ENCODE peak calls at places on chromosomes 7 and 10, in eight cellular contexts. One of them, this sample, is unnamed.

GRCh38 chr10:34835908-34836558 is 20.9 kb upstream of the PARD3 start:
- DNase-seq in heart left ventricle: no peak
- DNase-seq in fibroblast of lung: no peak
- DNase-seq in GM06990: peak; percentile 66
- DNase-seq in cardiac muscle cell: no peak
- DNase-seq in gastrocnemius medialis: no peak
- DNase-seq in endodermal cell: no peak
- DNase-seq in psoas muscle: no peak
- DNase-seq in this sample: no peak

GRCh38 chr10:14039968-14040668 is 290.6 kb downstream of the FRMD4A start:
- DNase-seq in heart left ventricle: no peak
- DNase-seq in fibroblast of lung: peak; percentile 87
- DNase-seq in GM06990: no peak
- DNase-seq in cardiac muscle cell: no peak
- DNase-seq in gastrocnemius medialis: no peak
- DNase-seq in endodermal cell: no peak
- DNase-seq in psoas muscle: no peak
- DNase-seq in this sample: no peak

GRCh38 chr7:102404005-102404861 is 8.1 kb downstream of the PRKRIP1 start:
- DNase-seq in heart left ventricle: no peak
- DNase-seq in fibroblast of lung: peak; percentile 57
- DNase-seq in GM06990: peak; percentile 60
- DNase-seq in cardiac muscle cell: peak; percentile 64
- DNase-seq in gastrocnemius medialis: no peak
- DNase-seq in endodermal cell: peak; percentile 83
- DNase-seq in psoas muscle: no peak
- DNase-seq in this sample: no peak

GRCh38 chr10:71396084-71396713 is 521 bp upstream of the CDH23 start:
- DNase-seq in heart left ventricle: peak; percentile 76
- DNase-seq in fibroblast of lung: peak; percentile 16
- DNase-seq in GM06990: peak; percentile 30
- DNase-seq in cardiac muscle cell: peak; percentile 89
- DNase-seq in gastrocnemius medialis: peak; percentile 36
- DNase-seq in endodermal cell: peak; percentile 90
- DNase-seq in psoas muscle: peak; percentile 72
- DNase-seq in this sample: peak; percentile 66

GRCh38 chr10:45456822-45457221 is 82.8 kb downstream of the ALOX5 start:
- DNase-seq in heart left ventricle: no peak
- DNase-seq in fibroblast of lung: no peak
- DNase-seq in GM06990: no peak
- DNase-seq in cardiac muscle cell: no peak
- DNase-seq in gastrocnemius medialis: no peak
- DNase-seq in endodermal cell: no peak
- DNase-seq in psoas muscle: no peak
- DNase-seq in this sample: no peak

GRCh38 chr7:39644170-39644569 is 20.8 kb downstream of the RALA start:
- DNase-seq in heart left ventricle: no peak
- DNase-seq in fibroblast of lung: peak; percentile 80
- DNase-seq in GM06990: no peak
- DNase-seq in cardiac muscle cell: no peak
- DNase-seq in gastrocnemius medialis: no peak
- DNase-seq in endodermal cell: no peak
- DNase-seq in psoas muscle: no peak
- DNase-seq in this sample: no peak

GRCh38 chr7:744854-745430 is 17.9 kb upstream of the PRKAR1B start:
- DNase-seq in heart left ventricle: peak; percentile 13
- DNase-seq in fibroblast of lung: no peak
- DNase-seq in GM06990: no peak
- DNase-seq in cardiac muscle cell: no peak
- DNase-seq in gastrocnemius medialis: no peak
- DNase-seq in endodermal cell: no peak
- DNase-seq in psoas muscle: peak; percentile 11
- DNase-seq in this sample: no peak

GRCh38 chr10:4472190-4472904 is 353.7 kb upstream of the AKR1E2 start:
- DNase-seq in heart left ventricle: no peak
- DNase-seq in fibroblast of lung: no peak
- DNase-seq in GM06990: no peak
- DNase-seq in cardiac muscle cell: no peak
- DNase-seq in gastrocnemius medialis: no peak
- DNase-seq in endodermal cell: no peak
- DNase-seq in psoas muscle: no peak
- DNase-seq in this sample: no peak

GRCh38 chr10:91153508-91153907 is 67.0 kb upstream of the PCGF5 start:
- DNase-seq in heart left ventricle: no peak
- DNase-seq in fibroblast of lung: no peak
- DNase-seq in GM06990: no peak
- DNase-seq in cardiac muscle cell: no peak
- DNase-seq in gastrocnemius medialis: no peak
- DNase-seq in endodermal cell: no peak
- DNase-seq in psoas muscle: no peak
- DNase-seq in this sample: no peak

GRCh38 chr7:2943851-2944601 is 99.6 kb downstream of the CARD11 start:
- DNase-seq in heart left ventricle: no peak
- DNase-seq in fibroblast of lung: no peak
- DNase-seq in GM06990: no peak
- DNase-seq in cardiac muscle cell: no peak
- DNase-seq in gastrocnemius medialis: no peak
- DNase-seq in endodermal cell: peak; percentile 22
- DNase-seq in psoas muscle: no peak
- DNase-seq in this sample: no peak

GRCh38 chr10:132199854-132200311 is 13.1 kb downstream of the DPYSL4 start:
- DNase-seq in heart left ventricle: no peak
- DNase-seq in fibroblast of lung: no peak
- DNase-seq in GM06990: no peak
- DNase-seq in cardiac muscle cell: no peak
- DNase-seq in gastrocnemius medialis: no peak
- DNase-seq in endodermal cell: no peak
- DNase-seq in psoas muscle: peak; percentile 34
- DNase-seq in this sample: no peak

GRCh38 chr10:106958591-106959328 is 205.7 kb downstream of the SORCS1 start:
- DNase-seq in heart left ventricle: no peak
- DNase-seq in fibroblast of lung: no peak
- DNase-seq in GM06990: no peak
- DNase-seq in cardiac muscle cell: no peak
- DNase-seq in gastrocnemius medialis: no peak
- DNase-seq in endodermal cell: no peak
- DNase-seq in psoas muscle: no peak
- DNase-seq in this sample: no peak

GRCh38 chr10:132939957-132940790 is 2.2 kb downstream of the CFAP46 start:
- DNase-seq in heart left ventricle: no peak
- DNase-seq in fibroblast of lung: peak; percentile 42
- DNase-seq in GM06990: peak; percentile 61
- DNase-seq in cardiac muscle cell: peak; percentile 65
- DNase-seq in gastrocnemius medialis: no peak
- DNase-seq in endodermal cell: peak; percentile 89
- DNase-seq in psoas muscle: peak; percentile 68
- DNase-seq in this sample: no peak

GRCh38 chr7:112080974-112081373 is 125.2 kb downstream of the DOCK4 start:
- DNase-seq in heart left ventricle: peak; percentile 28
- DNase-seq in fibroblast of lung: peak; percentile 55
- DNase-seq in GM06990: peak; percentile 42
- DNase-seq in cardiac muscle cell: no peak
- DNase-seq in gastrocnemius medialis: no peak
- DNase-seq in endodermal cell: no peak
- DNase-seq in psoas muscle: no peak
- DNase-seq in this sample: no peak

GRCh38 chr10:127151541-127151940 is 44.9 kb downstream of the INSYN2A start:
- DNase-seq in heart left ventricle: no peak
- DNase-seq in fibroblast of lung: peak; percentile 89
- DNase-seq in GM06990: no peak
- DNase-seq in cardiac muscle cell: no peak
- DNase-seq in gastrocnemius medialis: no peak
- DNase-seq in endodermal cell: no peak
- DNase-seq in psoas muscle: no peak
- DNase-seq in this sample: no peak

GRCh38 chr7:133155121-133155520 is 73.2 kb upstream of the CHCHD3 start:
- DNase-seq in heart left ventricle: no peak
- DNase-seq in fibroblast of lung: no peak
- DNase-seq in GM06990: no peak
- DNase-seq in cardiac muscle cell: no peak
- DNase-seq in gastrocnemius medialis: no peak
- DNase-seq in endodermal cell: no peak
- DNase-seq in psoas muscle: no peak
- DNase-seq in this sample: no peak
- H3K4me3 ChIP-seq in heart left ventricle: no peak overlapping the region
- H3K4me3 ChIP-seq in fibroblast of lung: no peak overlapping the region
- H3K4me3 ChIP-seq in GM06990: no peak overlapping the region
- H3K4me3 ChIP-seq in cardiac muscle cell: no peak overlapping the region
- H3K4me3 ChIP-seq in gastrocnemius medialis: no peak overlapping the region
- H3K4me3 ChIP-seq in endodermal cell: no peak overlapping the region
- H3K4me3 ChIP-seq in psoas muscle: no peak overlapping the region
- H3K4me3 ChIP-seq in this sample: no peak overlapping the region

GRCh38 chr7:47288060-47288459 is 293.9 kb downstream of the TNS3 start:
- DNase-seq in heart left ventricle: peak; percentile 40
- DNase-seq in fibroblast of lung: no peak
- DNase-seq in GM06990: no peak
- DNase-seq in cardiac muscle cell: no peak
- DNase-seq in gastrocnemius medialis: no peak
- DNase-seq in endodermal cell: no peak
- DNase-seq in psoas muscle: no peak
- DNase-seq in this sample: peak; percentile 45

GRCh38 chr7:47290466-47290865 is 291.4 kb downstream of the TNS3 start:
- DNase-seq in heart left ventricle: no peak
- DNase-seq in fibroblast of lung: no peak
- DNase-seq in GM06990: no peak
- DNase-seq in cardiac muscle cell: no peak
- DNase-seq in gastrocnemius medialis: no peak
- DNase-seq in endodermal cell: no peak
- DNase-seq in psoas muscle: no peak
- DNase-seq in this sample: no peak

GRCh38 chr7:47292832-47293309 is 289.0 kb downstream of the TNS3 start:
- DNase-seq in heart left ventricle: no peak
- DNase-seq in fibroblast of lung: peak; percentile 70
- DNase-seq in GM06990: no peak
- DNase-seq in cardiac muscle cell: no peak
- DNase-seq in gastrocnemius medialis: no peak
- DNase-seq in endodermal cell: no peak
- DNase-seq in psoas muscle: no peak
- DNase-seq in this sample: no peak

GRCh38 chr7:47291461-47292051 is 290.4 kb downstream of the TNS3 start:
- DNase-seq in heart left ventricle: no peak
- DNase-seq in fibroblast of lung: peak; percentile 98
- DNase-seq in GM06990: peak; percentile 37
- DNase-seq in cardiac muscle cell: no peak
- DNase-seq in gastrocnemius medialis: peak; percentile 65
- DNase-seq in endodermal cell: no peak
- DNase-seq in psoas muscle: no peak
- DNase-seq in this sample: no peak

DNA sequence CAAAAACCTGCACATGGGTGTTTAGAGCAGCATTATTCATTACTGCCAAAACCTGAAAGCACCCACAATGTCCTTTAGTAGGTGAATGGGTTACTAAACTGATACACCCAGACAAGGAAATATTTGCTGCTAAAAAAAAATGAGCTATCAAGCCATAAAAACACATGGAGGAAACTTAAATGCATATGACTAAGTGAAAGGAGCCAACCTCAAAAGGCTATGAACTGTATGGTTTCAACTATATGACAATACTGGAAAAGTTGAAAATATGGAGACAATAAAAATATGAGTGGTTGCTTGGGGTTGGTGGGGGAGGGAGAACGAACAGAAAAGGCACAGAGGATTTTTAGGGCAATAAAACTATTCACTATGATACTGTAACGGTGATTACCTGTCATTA is 291.0 kb downstream of the TNS3 start:
- DNase-seq in heart left ventricle: no peak
- DNase-seq in fibroblast of lung: no peak
- DNase-seq in GM06990: no peak
- DNase-seq in cardiac muscle cell: no peak
- DNase-seq in gastrocnemius medialis: no peak
- DNase-seq in endodermal cell: no peak
- DNase-seq in psoas muscle: no peak
- DNase-seq in this sample: no peak
- TF ChIP-seq CTCF in heart left ventricle: no peak
- TF ChIP-seq CTCF in fibroblast of lung: no peak
- TF ChIP-seq CTCF in GM06990: no peak
- TF ChIP-seq CTCF in cardiac muscle cell: no peak
- TF ChIP-seq CTCF in gastrocnemius medialis: no peak
- TF ChIP-seq CTCF in endodermal cell: no peak
- TF ChIP-seq CTCF in psoas muscle: no peak
- TF ChIP-seq CTCF in this sample: no peak

DNA sequence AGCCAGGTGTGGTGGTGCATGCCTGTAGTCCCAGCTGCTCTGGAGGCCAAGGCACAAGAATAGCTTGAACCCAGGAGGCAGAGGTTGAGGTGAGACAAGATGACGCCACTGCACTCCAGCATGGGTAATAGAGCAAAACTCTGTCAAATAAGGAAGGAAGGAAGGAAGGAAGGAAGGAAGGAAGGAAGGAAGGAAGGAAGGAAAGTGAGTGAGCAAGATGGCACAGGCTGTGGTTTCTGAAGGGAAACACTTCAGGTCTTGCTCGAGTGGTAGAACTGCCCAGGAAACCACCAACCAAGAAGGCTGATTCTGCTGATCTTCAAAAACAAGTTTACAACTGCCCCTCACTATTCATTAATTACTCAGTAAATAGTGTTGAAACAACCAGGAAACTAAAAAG is 45.2 kb downstream of the EZH2 start:
- DNase-seq in heart left ventricle: no peak
- DNase-seq in fibroblast of lung: no peak
- DNase-seq in GM06990: no peak
- DNase-seq in cardiac muscle cell: no peak
- DNase-seq in gastrocnemius medialis: no peak
- DNase-seq in endodermal cell: no peak
- DNase-seq in psoas muscle: no peak
- DNase-seq in this sample: no peak
- H3K36me3 ChIP-seq in heart left ventricle: no peaks in the 10 kb centered on the region
- H3K36me3 ChIP-seq in fibroblast of lung: no peaks in the 10 kb centered on the region
- H3K36me3 ChIP-seq in GM06990: peaks cover 4% of the 10 kb centered on the region
- H3K36me3 ChIP-seq in cardiac muscle cell: no peaks in the 10 kb centered on the region
- H3K36me3 ChIP-seq in gastrocnemius medialis: no peaks in the 10 kb centered on the region
- H3K36me3 ChIP-seq in endodermal cell: peaks cover 19% of the 10 kb centered on the region
- H3K36me3 ChIP-seq in psoas muscle: no peaks in the 10 kb centered on the region
- H3K36me3 ChIP-seq in this sample: no peaks in the 10 kb centered on the region

GRCh38 chr10:70132098-70133029 is at the start of gene AIFM2:
- DNase-seq in heart left ventricle: peak; percentile 76
- DNase-seq in fibroblast of lung: peak; percentile 71
- DNase-seq in GM06990: peak; percentile 80
- DNase-seq in cardiac muscle cell: peak; percentile 76
- DNase-seq in gastrocnemius medialis: peak; percentile 61
- DNase-seq in endodermal cell: peak; percentile 90
- DNase-seq in psoas muscle: peak; percentile 93
- DNase-seq in this sample: peak; percentile 72

GRCh38 chr10:70130878-70131559 is 1.6 kb downstream of the AIFM2 start:
- DNase-seq in heart left ventricle: no peak
- DNase-seq in fibroblast of lung: peak; percentile 19
- DNase-seq in GM06990: no peak
- DNase-seq in cardiac muscle cell: no peak
- DNase-seq in gastrocnemius medialis: no peak
- DNase-seq in endodermal cell: no peak
- DNase-seq in psoas muscle: peak; percentile 71
- DNase-seq in this sample: no peak

GRCh38 chr10:70135684-70136083 is 3.1 kb upstream of the AIFM2 start:
- DNase-seq in heart left ventricle: peak; percentile 11
- DNase-seq in fibroblast of lung: no peak
- DNase-seq in GM06990: no peak
- DNase-seq in cardiac muscle cell: no peak
- DNase-seq in gastrocnemius medialis: peak; percentile 73
- DNase-seq in endodermal cell: no peak
- DNase-seq in psoas muscle: peak; percentile 86
- DNase-seq in this sample: no peak

GRCh38 chr10:70135046-70135445 is 2.4 kb upstream of the AIFM2 start:
- DNase-seq in heart left ventricle: no peak
- DNase-seq in fibroblast of lung: no peak
- DNase-seq in GM06990: no peak
- DNase-seq in cardiac muscle cell: no peak
- DNase-seq in gastrocnemius medialis: no peak
- DNase-seq in endodermal cell: no peak
- DNase-seq in psoas muscle: no peak
- DNase-seq in this sample: no peak

GRCh38 chr10:70131560-70131937 is 1.1 kb downstream of the AIFM2 start:
- DNase-seq in heart left ventricle: no peak
- DNase-seq in fibroblast of lung: no peak
- DNase-seq in GM06990: no peak
- DNase-seq in cardiac muscle cell: no peak
- DNase-seq in gastrocnemius medialis: no peak
- DNase-seq in endodermal cell: no peak
- DNase-seq in psoas muscle: peak; percentile 52
- DNase-seq in this sample: no peak
- H3K4me3 ChIP-seq in heart left ventricle: peak overlapping the region; percentile 78
- H3K4me3 ChIP-seq in fibroblast of lung: no peak overlapping the region
- H3K4me3 ChIP-seq in GM06990: peak overlapping the region; percentile 76
- H3K4me3 ChIP-seq in cardiac muscle cell: no peak overlapping the region
- H3K4me3 ChIP-seq in gastrocnemius medialis: peak overlapping the region; percentile 86
- H3K4me3 ChIP-seq in endodermal cell: no peak overlapping the region
- H3K4me3 ChIP-seq in psoas muscle: peak overlapping the region; percentile 82
- H3K4me3 ChIP-seq in this sample: peak overlapping the region; percentile 55